ENCODE peak calls at places on chromosomes 16 and 17, in ten cellular contexts. D is A673; M is body of pancreas; Y is CD8-positive, alpha-beta T cell; N is left ventricle myocardium inferior; F is colonic mucosa; U is breast epithelium; X is GM23248; W is lower lobe of right lung; P is AG09309. Z is an unnamed sample.

GRCh38 chr17:15453246-15453645 is 14.2 kb downstream of the CDRT4 start:
- DNase-seq in D (no peak), M (no peak), Y (no peak), N (no peak), F (no peak), U (no peak), X (peak), W (no peak), P (peak), Z (no peak)

GRCh38 chr16:52928955-52929354 is 123.7 kb downstream of the CHD9NB start:
- DNase-seq in D (no peak), M (no peak), Y (no peak), N (no peak), F (no peak), U (no peak), X (no peak), W (no peak), P (no peak), Z (no peak)

GRCh38 chr16:48605518-48606110 is 4.4 kb downstream of the N4BP1 start:
- DNase-seq in D (no peak), M (no peak), Y (no peak), N (peak), F (no peak), U (no peak), X (peak), W (no peak), P (no peak), Z (no peak)

GRCh38 chr17:41008811-41009210 is at the start of gene KRTAP3-1:
- DNase-seq in D (no peak), M (no peak), Y (no peak), N (no peak), F (no peak), U (no peak), X (no peak), W (no peak), P (no peak), Z (no peak)

GRCh38 chr17:6439951-6440350 is 4.3 kb upstream of the PIMREG start:
- DNase-seq in D (no peak), M (no peak), Y (no peak), N (no peak), F (no peak), U (no peak), X (no peak), W (no peak), P (no peak), Z (no peak)

GRCh38 chr17:78238823-78239488 is 7.5 kb downstream of the TMEM235 start:
- DNase-seq in D (no peak), M (no peak), Y (no peak), N (no peak), F (no peak), U (no peak), X (no peak), W (no peak), P (no peak), Z (no peak)

GRCh38 chr17:32281011-32281451 is 15.4 kb downstream of the RHBDL3 start:
- DNase-seq in D (no peak), M (peak), Y (no peak), N (peak), F (no peak), U (no peak), X (no peak), W (peak), P (no peak), Z (no peak)

GRCh38 chr16:15983898-15984297 is 34.5 kb downstream of the ABCC1 start:
- DNase-seq in D (no peak), M (no peak), Y (no peak), N (peak), F (no peak), U (no peak), X (peak), W (no peak), P (no peak), Z (no peak)

GRCh38 chr16:69564845-69565610 is 738 bp upstream of the NFAT5 start:
- DNase-seq in D (no peak), M (no peak), Y (no peak), N (no peak), F (no peak), U (no peak), X (peak), W (no peak), P (no peak), Z (no peak)

GRCh38 chr17:78805301-78805700 is 23.2 kb upstream of the CYTH1 start:
- DNase-seq in D (peak), M (no peak), Y (no peak), N (no peak), F (no peak), U (no peak), X (no peak), W (no peak), P (no peak), Z (no peak)

GRCh38 chr17:18261146-18261515 is 669 bp downstream of the MIEF2 start:
- DNase-seq in D (no peak), M (peak), Y (no peak), N (peak), F (peak), U (peak), X (peak), W (peak), P (no peak), Z (peak)

GRCh38 chr16:77715145-77715544 is 7.2 kb upstream of the NUDT7 start:
- DNase-seq in D (no peak), M (no peak), Y (no peak), N (no peak), F (no peak), U (no peak), X (no peak), W (no peak), P (no peak), Z (no peak)

GRCh38 chr17:68734202-68734825 is 133.1 kb upstream of the FAM20A start:
- DNase-seq in D (no peak), M (no peak), Y (no peak), N (no peak), F (no peak), U (no peak), X (no peak), W (no peak), P (no peak), Z (no peak)

GRCh38 chr17:47797797-47798196 is 23.8 kb downstream of the OSBPL7 start:
- DNase-seq in D (no peak), M (no peak), Y (no peak), N (no peak), F (no peak), U (no peak), X (no peak), W (no peak), P (no peak), Z (no peak)

GRCh38 chr17:42623732-42624596 is 14.5 kb downstream of the TUBG1 start:
- DNase-seq in D (no peak), M (peak), Y (no peak), N (no peak), F (peak), U (no peak), X (no peak), W (no peak), P (no peak), Z (no peak)

GRCh38 chr17:49277638-49278037 is 47.1 kb upstream of the PHOSPHO1 start:
- DNase-seq in D (no peak), M (no peak), Y (no peak), N (no peak), F (no peak), U (no peak), X (peak), W (no peak), P (no peak), Z (no peak)

GRCh38 chr17:49280918-49281317 is 50.3 kb upstream of the PHOSPHO1 start:
- DNase-seq in D (no peak), M (no peak), Y (no peak), N (no peak), F (no peak), U (no peak), X (no peak), W (no peak), P (no peak), Z (no peak)

GRCh38 chr17:49285716-49286115 is 55.1 kb upstream of the PHOSPHO1 start:
- DNase-seq in D (no peak), M (no peak), Y (no peak), N (no peak), F (no peak), U (no peak), X (no peak), W (no peak), P (no peak), Z (no peak)

GRCh38 chr17:49278076-49278475 is 47.5 kb upstream of the PHOSPHO1 start:
- DNase-seq in D (no peak), M (no peak), Y (no peak), N (no peak), F (no peak), U (no peak), X (no peak), W (no peak), P (no peak), Z (no peak)

GRCh38 chr17:49280061-49280460 is 49.5 kb upstream of the PHOSPHO1 start:
- DNase-seq in D (no peak), M (no peak), Y (no peak), N (no peak), F (no peak), U (no peak), X (no peak), W (no peak), P (no peak), Z (no peak)
- H3K4me3 ChIP-seq in D (no peak), M (no peak), Y (no peak), N (no peak), F (no peak), U (no peak), X (no peak), W (no peak), P (no peak), Z (no peak)

DNA sequence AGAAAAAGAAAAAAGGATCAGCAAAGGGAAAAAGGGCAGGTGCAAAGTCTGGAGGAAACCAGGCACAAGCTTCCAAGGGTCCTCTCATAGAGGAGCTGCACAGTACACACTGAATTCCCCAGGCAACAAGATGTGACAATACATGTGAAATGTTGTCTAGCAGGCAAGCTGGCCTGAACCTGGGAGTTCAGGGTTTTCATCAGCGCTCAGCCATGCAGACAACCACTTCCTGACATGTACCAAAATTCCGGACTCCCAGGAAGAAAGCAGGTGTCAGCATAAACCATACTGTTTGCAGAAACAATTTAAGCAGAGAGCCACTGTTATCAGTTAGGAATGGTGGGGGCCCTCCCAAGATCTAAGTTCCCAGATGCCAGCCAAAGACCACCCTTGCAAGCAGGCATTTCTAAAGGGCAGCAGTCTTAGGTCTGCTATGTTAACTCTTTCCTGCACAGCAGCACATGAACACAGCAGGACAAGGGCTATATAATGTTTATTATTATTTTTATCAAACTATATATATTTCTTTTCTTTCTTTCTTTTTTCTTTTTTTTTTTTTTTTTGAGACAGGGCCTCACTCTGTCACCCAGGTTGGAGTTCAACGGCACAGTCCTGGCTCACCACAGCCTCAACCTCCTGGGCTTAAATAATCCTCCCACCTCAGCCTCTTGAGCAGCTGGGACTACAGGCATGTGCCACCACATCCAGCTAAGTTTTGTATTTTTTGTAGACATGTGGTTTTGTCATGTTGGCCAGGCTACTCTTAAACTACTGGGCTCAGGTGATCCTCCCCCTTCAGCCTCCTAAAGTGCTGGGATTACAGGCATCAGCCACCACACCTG is 10.1 kb downstream of the TK2 start:
- DNase-seq in D (no peak), M (no peak), Y (no peak), N (no peak), F (no peak), U (no peak), X (no peak), W (no peak), P (no peak), Z (no peak)
- H3K4me3 ChIP-seq in D (no peak), M (no peak), Y (no peak), N (no peak), F (no peak), U (no peak), X (no peak), W (no peak), P (no peak), Z (no peak)

GRCh38 chr16:1964046-1964505 is 550 bp downstream of the RPS2 start:
- DNase-seq in D (no peak), M (peak), Y (no peak), N (no peak), F (peak), U (no peak), X (peak), W (no peak), P (no peak), Z (no peak)

GRCh38 chr16:1960665-1961630 is 1.6 kb downstream of the NDUFB10 start:
- DNase-seq in D (peak), M (peak), Y (no peak), N (no peak), F (no peak), U (no peak), X (peak), W (peak), P (no peak), Z (no peak)

GRCh38 chr16:1958715-1959268 is 546 bp upstream of the NDUFB10 start:
- DNase-seq in D (no peak), M (no peak), Y (no peak), N (no peak), F (no peak), U (no peak), X (no peak), W (peak), P (no peak), Z (peak)

GRCh38 chr16:1961651-1962067 is 2.3 kb downstream of the NDUFB10 start:
- DNase-seq in D (peak), M (no peak), Y (no peak), N (no peak), F (no peak), U (no peak), X (peak), W (no peak), P (no peak), Z (no peak)

GRCh38 chr16:1959269-1960039 is at the start of gene NDUFB10:
- DNase-seq in D (peak), M (peak), Y (peak), N (peak), F (peak), U (peak), X (peak), W (peak), P (peak), Z (peak)
- H3K4me3 ChIP-seq in D (peak), M (peak), Y (peak), N (peak), F (peak), U (peak), X (peak), W (peak), P (peak), Z (peak)

GRCh38 chr17:55576237-55576998 is 65.2 kb upstream of the SMIM36 start:
- DNase-seq in D (no peak), M (no peak), Y (no peak), N (no peak), F (no peak), U (no peak), X (peak), W (peak), P (no peak), Z (peak)
- H3K4me3 ChIP-seq in D (peak), M (no peak), Y (peak), N (peak), F (no peak), U (peak), X (peak), W (peak), P (no peak), Z (no peak)

GRCh38 chr16:81469710-81470481 is 25.3 kb downstream of the CMIP start:
- DNase-seq in D (no peak), M (no peak), Y (no peak), N (peak), F (no peak), U (no peak), X (no peak), W (peak), P (no peak), Z (no peak)
- H3K4me3 ChIP-seq in D (no peak), M (no peak), Y (peak), N (no peak), F (no peak), U (no peak), X (no peak), W (peak), P (no peak), Z (no peak)

DNA sequence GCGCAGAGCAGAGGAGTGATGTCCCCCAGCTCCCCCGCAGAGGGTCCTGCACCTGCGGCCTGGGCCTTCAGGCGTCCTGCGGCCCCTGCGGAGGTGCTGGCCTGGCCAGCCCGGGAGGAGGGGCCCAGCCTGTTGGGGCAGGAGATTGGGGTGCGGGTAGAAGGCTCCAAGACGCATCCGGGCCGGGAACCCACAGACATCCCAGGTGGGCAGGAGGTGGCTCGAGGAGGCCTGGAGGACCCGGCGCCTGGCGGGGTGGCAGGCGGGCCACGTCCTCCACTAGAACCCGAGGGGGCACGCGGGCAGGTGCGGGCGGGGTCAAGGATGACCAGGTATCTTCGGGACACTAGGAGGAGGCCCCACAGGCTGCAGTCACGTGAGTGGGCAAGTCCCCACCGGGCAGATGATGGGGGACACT is 647 bp upstream of the SECTM1 start:
- DNase-seq in D (no peak), M (no peak), Y (no peak), N (no peak), F (no peak), U (no peak), X (no peak), W (peak), P (no peak), Z (peak)
- H3K4me3 ChIP-seq in D (peak), M (no peak), Y (peak), N (peak), F (peak), U (peak), X (peak), W (peak), P (peak), Z (no peak)

DNA sequence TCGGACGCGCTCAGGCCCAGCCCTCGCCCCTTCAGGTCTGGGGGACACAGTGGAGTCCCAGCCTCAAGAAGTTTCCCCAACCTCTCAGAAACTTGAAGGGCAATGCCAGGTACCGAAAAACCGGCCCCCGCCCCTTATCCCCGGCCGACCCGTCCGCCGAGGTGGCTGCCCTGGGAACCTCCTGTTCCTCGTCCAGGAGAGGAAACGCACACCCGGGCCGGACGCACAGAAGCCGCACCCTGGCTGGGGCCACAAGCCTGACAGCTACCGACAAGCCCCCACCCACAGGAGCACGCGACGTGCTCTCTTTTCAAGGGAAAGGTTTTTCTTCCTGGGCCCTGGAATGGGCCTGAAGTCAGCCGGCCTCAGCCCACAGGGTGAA is 37.2 kb downstream of the CBFA2T3 start:
- DNase-seq in D (no peak), M (peak), Y (no peak), N (peak), F (no peak), U (no peak), X (no peak), W (peak), P (no peak), Z (no peak)
- H3K4me3 ChIP-seq in D (peak), M (peak), Y (no peak), N (peak), F (peak), U (peak), X (no peak), W (peak), P (no peak), Z (no peak)

GRCh38 chr17:39235555-39236221 is 9.9 kb upstream of the STAC2 start:
- DNase-seq in D (peak), M (peak), Y (no peak), N (no peak), F (peak), U (no peak), X (peak), W (no peak), P (no peak), Z (no peak)

GRCh38 chr17:39230361-39230760 is 4.6 kb upstream of the STAC2 start:
- DNase-seq in D (no peak), M (no peak), Y (no peak), N (no peak), F (no peak), U (no peak), X (no peak), W (no peak), P (no peak), Z (peak)

GRCh38 chr17:39229274-39229913 is 3.6 kb upstream of the STAC2 start:
- DNase-seq in D (no peak), M (no peak), Y (no peak), N (no peak), F (no peak), U (no peak), X (peak), W (no peak), P (no peak), Z (no peak)

GRCh38 chr17:39231091-39231561 is 5.4 kb upstream of the STAC2 start:
- DNase-seq in D (no peak), M (no peak), Y (no peak), N (no peak), F (no peak), U (no peak), X (no peak), W (no peak), P (no peak), Z (no peak)

DNA sequence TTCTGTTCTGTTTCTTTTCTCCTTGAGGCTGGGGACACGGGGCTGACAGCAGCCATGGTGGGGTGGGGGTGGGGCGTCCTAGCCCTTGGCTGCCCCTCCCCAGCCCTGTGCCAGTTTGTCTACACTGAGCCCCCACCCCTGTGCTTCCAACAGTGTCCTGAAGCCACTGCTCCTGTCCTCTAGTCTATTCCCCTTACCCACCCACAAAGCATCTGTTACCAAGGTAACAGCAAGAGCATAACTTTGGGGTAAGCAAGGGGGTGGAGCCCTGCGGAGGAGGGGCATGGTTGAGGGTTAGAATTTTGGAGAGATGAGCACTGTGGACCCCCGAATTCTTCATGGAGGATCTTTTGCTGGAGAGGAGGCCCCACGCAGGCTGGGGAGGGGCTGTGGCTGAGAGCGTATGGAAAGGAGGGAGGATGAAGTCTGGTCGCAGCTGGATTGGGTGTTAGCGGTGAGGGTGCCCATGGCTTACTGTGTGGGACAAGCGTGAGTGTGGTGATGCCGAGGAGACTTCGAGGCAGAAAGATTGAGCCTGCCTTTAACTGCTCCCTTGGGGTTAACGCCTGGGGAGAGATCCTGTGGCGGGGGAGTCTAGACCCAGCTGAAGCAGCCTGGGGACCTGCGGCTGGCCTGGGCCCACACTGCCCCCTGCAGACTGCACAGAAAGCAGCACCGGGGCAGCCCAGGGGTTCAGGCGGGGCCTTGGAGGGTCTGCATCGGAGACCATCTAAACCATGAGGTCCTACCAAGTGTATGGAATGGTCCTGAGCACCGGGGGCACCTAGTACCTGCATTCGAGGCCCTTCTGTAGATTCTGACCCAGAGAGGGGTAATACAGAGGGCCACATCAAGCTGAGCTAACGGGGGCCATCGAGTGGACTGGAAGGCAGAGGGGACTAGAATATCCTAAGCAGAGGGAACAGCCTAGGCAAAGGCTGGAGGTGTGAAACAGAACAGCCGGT is 6.1 kb upstream of the STAC2 start:
- DNase-seq in D (peak), M (peak), Y (no peak), N (peak), F (no peak), U (no peak), X (peak), W (peak), P (no peak), Z (peak)
- H3K4me3 ChIP-seq in D (peak), M (no peak), Y (no peak), N (peak), F (no peak), U (peak), X (peak), W (no peak), P (no peak), Z (no peak)

Z was measured in aorta.